ENCODE peak calls at places on chromosomes 3 and 15, in nine cellular contexts. J is testis, A is gastrocnemius medialis, B is heart left ventricle, C is ovary, F is Peyer's patch, R is uterus, X is tibial nerve, Q is HCT116. Y is an unnamed sample.

GRCh38 chr15:74610302-74610951 is 5.2 kb upstream of the CLK3 start:
- DNase-seq in J (peak; percentile 65), A (no peak), B (no peak), C (no peak), F (no peak), R (no peak), X (no peak), Q (no peak), Y (no peak)

GRCh38 chr3:37956353-37957184 is 34.0 kb upstream of the VILL start:
- DNase-seq in J (no peak), A (no peak), B (no peak), C (no peak), F (no peak), R (no peak), X (no peak), Q (no peak), Y (no peak)

GRCh38 chr3:182629521-182629920 is 163.8 kb upstream of the ATP11B start:
- DNase-seq in J (no peak), A (no peak), B (no peak), C (no peak), F (no peak), R (no peak), X (no peak), Q (no peak), Y (no peak)

GRCh38 chr15:71426792-71427191 is 311.5 kb downstream of the THSD4 start:
- DNase-seq in J (no peak), A (no peak), B (no peak), C (no peak), F (no peak), R (no peak), X (no peak), Q (no peak), Y (no peak)

GRCh38 chr3:157921271-157921670 is 184.9 kb downstream of the SHOX2 start:
- DNase-seq in J (no peak), A (no peak), B (no peak), C (no peak), F (no peak), R (no peak), X (no peak), Q (no peak), Y (no peak)

GRCh38 chr3:9704343-9705322 is 1.0 kb downstream of the CPNE9 start:
- DNase-seq in J (peak; percentile 51), A (no peak), B (no peak), C (peak; percentile 34), F (no peak), R (peak; percentile 40), X (no peak), Q (no peak), Y (peak; percentile 54)

GRCh38 chr15:53978248-53978906 is at the start of gene UNC13C:
- DNase-seq in J (peak; percentile 49), A (no peak), B (peak; percentile 44), C (no peak), F (no peak), R (peak; percentile 13), X (no peak), Q (no peak), Y (no peak)

GRCh38 chr15:84034831-84035753 is 200.5 kb upstream of the GOLGA6L4 start:
- DNase-seq in J (no peak), A (no peak), B (no peak), C (no peak), F (no peak), R (no peak), X (no peak), Q (peak; percentile 46), Y (no peak)

GRCh38 chr3:156677536-156677935 is 3.1 kb downstream of the TIPARP start:
- DNase-seq in J (no peak), A (no peak), B (no peak), C (no peak), F (no peak), R (no peak), X (no peak), Q (no peak), Y (no peak)

GRCh38 chr3:158700559-158700958 is 28.1 kb upstream of the LXN start:
- DNase-seq in J (no peak), A (no peak), B (no peak), C (no peak), F (no peak), R (no peak), X (no peak), Q (no peak), Y (peak; percentile 52)

GRCh38 chr3:183129243-183129642 is 29.9 kb upstream of the MCCC1 start:
- DNase-seq in J (no peak), A (no peak), B (no peak), C (no peak), F (no peak), R (no peak), X (no peak), Q (peak; percentile 16), Y (no peak)

GRCh38 chr15:50977157-50977556 is 68.7 kb downstream of the AP4E1 start:
- DNase-seq in J (no peak), A (no peak), B (no peak), C (no peak), F (no peak), R (no peak), X (no peak), Q (no peak), Y (no peak)

GRCh38 chr3:31724681-31725080 is 192.0 kb downstream of the STT3B start:
- DNase-seq in J (no peak), A (no peak), B (no peak), C (no peak), F (no peak), R (no peak), X (no peak), Q (no peak), Y (no peak)

GRCh38 chr15:46080018-46080417 is 445.2 kb downstream of the SQOR start:
- DNase-seq in J (peak; percentile 21), A (no peak), B (peak; percentile 62), C (no peak), F (no peak), R (no peak), X (no peak), Q (no peak), Y (no peak)

GRCh38 chr15:24985224-24985623 is 30.4 kb downstream of the SNRPN start:
- DNase-seq in J (no peak), A (no peak), B (no peak), C (no peak), F (no peak), R (no peak), X (no peak), Q (no peak), Y (no peak)

DNA sequence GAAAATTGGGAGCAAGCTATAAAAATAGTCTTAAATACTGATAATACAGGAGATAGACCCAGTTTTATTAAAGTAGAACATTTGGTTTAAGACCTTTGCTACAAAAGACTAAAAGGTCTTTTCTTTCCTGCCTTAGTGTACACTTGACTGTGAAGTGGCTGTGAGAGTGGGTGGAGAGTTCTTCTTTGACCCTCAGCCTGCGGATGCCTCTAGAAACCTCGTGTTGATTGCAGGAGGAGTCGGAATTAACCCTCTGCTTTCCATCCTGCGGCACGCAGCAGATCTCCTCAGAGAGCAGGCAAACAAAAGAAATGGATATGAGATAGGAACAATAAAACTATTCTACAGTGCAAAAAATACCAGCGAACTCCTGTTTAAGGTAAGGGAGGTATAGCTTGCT is 36.5 kb downstream of the OXNAD1 start:
- DNase-seq in J (no peak), A (no peak), B (no peak), C (no peak), F (no peak), R (no peak), X (no peak), Q (no peak), Y (no peak)
- H3K4me3 ChIP-seq in J (no peak overlapping the region), A (no peak overlapping the region), B (no peak overlapping the region), C (no peak overlapping the region), F (no peak overlapping the region), R (no peak overlapping the region), X (no peak overlapping the region), Q (no peak overlapping the region), Y (no peak overlapping the region)

GRCh38 chr3:141707741-141708203 is 30.3 kb upstream of the RNF7 start:
- DNase-seq in J (no peak), A (no peak), B (no peak), C (no peak), F (no peak), R (no peak), X (no peak), Q (no peak), Y (no peak)
- TF ChIP-seq POLR2A in J (no peak), A (no peak), B (no peak), C (no peak), F (no peak), R (no peak), X (no peak), Q (no peak), Y (no peak)

GRCh38 chr3:13674538-13675185 is 125.7 kb downstream of the FBLN2 start:
- DNase-seq in J (no peak), A (no peak), B (no peak), C (no peak), F (no peak), R (no peak), X (no peak), Q (no peak), Y (no peak)
- H3K4me3 ChIP-seq in J (no peak overlapping the region), A (no peak overlapping the region), B (no peak overlapping the region), C (no peak overlapping the region), F (no peak overlapping the region), R (no peak overlapping the region), X (no peak overlapping the region), Q (no peak overlapping the region), Y (no peak overlapping the region)

GRCh38 chr15:64893481-64894394 is 18.0 kb upstream of the ANKDD1A start:
- DNase-seq in J (peak; percentile 95), A (peak; percentile 77), B (peak; percentile 97), C (peak; percentile 91), F (peak; percentile 99), R (peak; percentile 92), X (peak; percentile 88), Q (peak; percentile 24), Y (peak; percentile 94)
- TF ChIP-seq POLR2A in J (no peak), A (peak; percentile 32), B (peak; percentile 64), C (peak; percentile 38), F (peak; percentile 54), R (peak; percentile 64), X (peak; percentile 63), Q (no peak), Y (peak; percentile 8)

GRCh38 chr3:195838714-195839113 is 27.0 kb upstream of the MUC4 start:
- DNase-seq in J (no peak), A (no peak), B (no peak), C (no peak), F (no peak), R (no peak), X (no peak), Q (no peak), Y (no peak)
- H3K4me3 ChIP-seq in J (no peak overlapping the region), A (no peak overlapping the region), B (no peak overlapping the region), C (no peak overlapping the region), F (no peak overlapping the region), R (no peak overlapping the region), X (no peak overlapping the region), Q (no peak overlapping the region), Y (no peak overlapping the region)

GRCh38 chr15:90154861-90155626 is 46.1 kb upstream of the SEMA4B start:
- DNase-seq in J (no peak), A (no peak), B (no peak), C (no peak), F (no peak), R (no peak), X (no peak), Q (no peak), Y (no peak)
- TF ChIP-seq POLR2A in J (no peak), A (no peak), B (no peak), C (no peak), F (no peak), R (no peak), X (no peak), Q (no peak), Y (no peak)

GRCh38 chr3:71305246-71306206 is 278.0 kb downstream of the FOXP1 start:
- DNase-seq in J (peak; percentile 28), A (no peak), B (no peak), C (peak; percentile 39), F (peak; percentile 58), R (peak; percentile 20), X (peak; percentile 27), Q (no peak), Y (no peak)
- H3K4me3 ChIP-seq in J (peak overlapping the region; percentile 15), A (peak overlapping the region; percentile 55), B (peak overlapping the region; percentile 51), C (peak overlapping the region; percentile 25), F (peak overlapping the region; percentile 2), R (peak overlapping the region; percentile 6), X (peak overlapping the region; percentile 27), Q (no peak overlapping the region), Y (no peak overlapping the region)

Y was measured in adrenal gland.